ENCODE peak calls at places on chromosomes 16 and 17, in six cellular contexts. E, C, A, M, N and W are unnamed samples.

GRCh38 chr17:49260011-49260921 is 29.7 kb upstream of the PHOSPHO1 start:
- DNase-seq in E (peak; percentile 45), C (peak; percentile 33), A (peak; percentile 72), M (peak; percentile 92), N (peak; percentile 79), W (peak; percentile 11)

GRCh38 chr17:47239663-47240374 is 13.8 kb upstream of the ITGB3 start:
- DNase-seq in E (peak; percentile 80), C (peak; percentile 83), A (peak; percentile 98), M (peak; percentile 99), N (peak; percentile 100), W (peak; percentile 83)

GRCh38 chr16:88593064-88593463 is 22.9 kb downstream of the ZC3H18 start:
- DNase-seq in E (no peak), C (no peak), A (no peak), M (no peak), N (no peak), W (no peak)

GRCh38 chr17:58630883-58631522 is 60.8 kb downstream of the TEX14 start:
- DNase-seq in E (peak; percentile 53), C (no peak), A (no peak), M (no peak), N (no peak), W (no peak)

GRCh38 chr17:33964344-33964979 is 290.6 kb upstream of the CCL2 start:
- DNase-seq in E (no peak), C (no peak), A (no peak), M (no peak), N (no peak), W (no peak)

GRCh38 chr16:80198995-80199299 is 341.8 kb upstream of the DYNLRB2 start:
- DNase-seq in E (no peak), C (no peak), A (no peak), M (peak; percentile 63), N (no peak), W (no peak)

GRCh38 chr17:17021194-17021863 is 20.9 kb upstream of the MPRIP start:
- DNase-seq in E (no peak), C (no peak), A (peak; percentile 87), M (no peak), N (no peak), W (no peak)

GRCh38 chr16:2181952-2182351 is 14.5 kb downstream of the CASKIN1 start:
- DNase-seq in E (no peak), C (no peak), A (no peak), M (no peak), N (no peak), W (no peak)

GRCh38 chr17:51653902-51654301 is 393.6 kb downstream of the UTP18 start:
- DNase-seq in E (no peak), C (no peak), A (peak; percentile 43), M (no peak), N (peak; percentile 45), W (no peak)

GRCh38 chr16:88975511-88976061 is 1.4 kb downstream of the CBFA2T3 start:
- DNase-seq in E (no peak), C (no peak), A (no peak), M (no peak), N (no peak), W (no peak)

GRCh38 chr16:74999208-74999682 is 421 bp downstream of the ZNRF1 start:
- DNase-seq in E (no peak), C (no peak), A (peak; percentile 17), M (no peak), N (no peak), W (no peak)

GRCh38 chr16:81612351-81613170 is 166.5 kb upstream of the PLCG2 start:
- DNase-seq in E (peak; percentile 67), C (no peak), A (no peak), M (no peak), N (no peak), W (no peak)

GRCh38 chr16:21088646-21089538 is 61.8 kb downstream of the DNAH3 start:
- DNase-seq in E (no peak), C (no peak), A (no peak), M (peak; percentile 49), N (peak; percentile 52), W (no peak)

GRCh38 chr16:17258848-17259713 is 211.7 kb downstream of the XYLT1 start:
- DNase-seq in E (no peak), C (no peak), A (no peak), M (peak; percentile 15), N (no peak), W (no peak)

GRCh38 chr16:78147846-78148535 is 48.5 kb downstream of the WWOX start:
- DNase-seq in E (no peak), C (no peak), A (peak; percentile 54), M (no peak), N (no peak), W (no peak)

GRCh38 chr16:46632778-46633733 is 11.9 kb upstream of the SHCBP1 start:
- DNase-seq in E (no peak), C (no peak), A (peak; percentile 73), M (no peak), N (no peak), W (no peak)

GRCh38 chr16:3601614-3602319 is 9.6 kb downstream of the SLX4 start:
- DNase-seq in E (no peak), C (no peak), A (no peak), M (no peak), N (no peak), W (no peak)
- H3K4me3 ChIP-seq in E (no peak overlapping the region), C (no peak overlapping the region), A (no peak overlapping the region), M (no peak overlapping the region), N (no peak overlapping the region), W (no peak overlapping the region)

DNA sequence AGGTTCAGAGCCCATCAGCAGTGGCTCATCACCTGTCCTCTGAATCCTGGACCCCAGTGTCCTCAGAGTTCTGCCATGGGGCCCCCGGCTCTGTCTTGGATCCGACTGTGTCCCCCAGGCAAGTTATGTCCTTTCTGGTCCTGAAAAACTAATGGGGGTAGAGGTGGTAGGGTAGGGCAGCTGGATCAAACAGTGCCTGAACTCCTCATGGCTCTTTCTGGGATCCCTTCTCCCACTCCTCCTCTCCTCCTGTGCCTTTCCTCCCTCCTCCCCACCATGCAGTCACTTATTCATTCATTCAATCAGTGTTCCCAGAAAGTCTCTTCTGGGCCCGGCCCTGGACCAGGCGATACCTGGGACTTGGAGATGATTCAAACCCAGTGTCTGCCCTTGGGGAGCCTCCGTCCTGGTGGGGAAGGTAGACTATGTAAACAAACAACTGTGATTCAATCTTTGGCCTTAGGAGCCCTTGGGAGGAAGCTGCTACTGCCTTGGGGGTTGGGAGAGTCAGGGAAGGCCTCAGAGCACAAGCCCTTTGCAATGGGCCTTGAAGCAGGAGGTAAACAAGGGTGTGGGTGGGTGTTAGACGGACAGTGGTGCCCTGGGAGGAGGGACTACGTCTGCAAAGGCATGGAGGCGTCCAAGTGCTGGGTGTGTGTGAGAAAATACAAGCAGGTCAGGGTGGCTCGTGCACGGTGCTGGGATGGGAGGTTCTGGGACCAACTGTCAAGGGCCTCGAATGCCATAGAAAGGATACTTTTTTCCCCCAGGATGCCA is 6.4 kb upstream of the FAM83G start:
- DNase-seq in E (no peak), C (no peak), A (no peak), M (peak; percentile 14), N (peak; percentile 37), W (no peak)
- H3K4me3 ChIP-seq in E (no peak overlapping the region), C (no peak overlapping the region), A (no peak overlapping the region), M (no peak overlapping the region), N (no peak overlapping the region), W (no peak overlapping the region)

DNA sequence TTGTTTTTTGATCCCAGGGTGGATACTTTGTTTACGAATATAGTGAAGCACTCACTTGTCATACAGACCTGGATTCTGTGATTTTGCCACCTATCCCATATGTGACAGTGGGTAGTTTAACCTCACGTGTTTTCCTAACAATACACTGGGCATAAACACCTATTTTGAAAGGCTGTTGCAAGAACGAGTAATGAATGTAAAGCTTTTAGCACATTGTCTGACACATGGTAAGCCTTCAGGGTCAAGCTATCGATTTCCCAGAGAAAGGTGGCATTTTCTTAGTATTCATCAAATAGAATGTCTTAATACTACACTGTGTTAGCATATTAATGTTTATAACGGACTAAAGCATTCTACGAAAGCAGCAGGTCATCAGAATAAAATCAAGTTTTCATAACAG is 1.9 kb downstream of the CHTF8 start:
- DNase-seq in E (no peak), C (no peak), A (no peak), M (no peak), N (no peak), W (no peak)
- H3K4me3 ChIP-seq in E (no peak overlapping the region), C (peak overlapping the region; percentile 91), A (no peak overlapping the region), M (no peak overlapping the region), N (peak overlapping the region; percentile 84), W (peak overlapping the region; percentile 11)

GRCh38 chr17:69239611-69240010 is 11.0 kb upstream of the ABCA10 start:
- DNase-seq in E (no peak), C (no peak), A (no peak), M (no peak), N (no peak), W (no peak)
- H3K4me3 ChIP-seq in E (no peak overlapping the region), C (no peak overlapping the region), A (no peak overlapping the region), M (no peak overlapping the region), N (no peak overlapping the region), W (no peak overlapping the region)

DNA sequence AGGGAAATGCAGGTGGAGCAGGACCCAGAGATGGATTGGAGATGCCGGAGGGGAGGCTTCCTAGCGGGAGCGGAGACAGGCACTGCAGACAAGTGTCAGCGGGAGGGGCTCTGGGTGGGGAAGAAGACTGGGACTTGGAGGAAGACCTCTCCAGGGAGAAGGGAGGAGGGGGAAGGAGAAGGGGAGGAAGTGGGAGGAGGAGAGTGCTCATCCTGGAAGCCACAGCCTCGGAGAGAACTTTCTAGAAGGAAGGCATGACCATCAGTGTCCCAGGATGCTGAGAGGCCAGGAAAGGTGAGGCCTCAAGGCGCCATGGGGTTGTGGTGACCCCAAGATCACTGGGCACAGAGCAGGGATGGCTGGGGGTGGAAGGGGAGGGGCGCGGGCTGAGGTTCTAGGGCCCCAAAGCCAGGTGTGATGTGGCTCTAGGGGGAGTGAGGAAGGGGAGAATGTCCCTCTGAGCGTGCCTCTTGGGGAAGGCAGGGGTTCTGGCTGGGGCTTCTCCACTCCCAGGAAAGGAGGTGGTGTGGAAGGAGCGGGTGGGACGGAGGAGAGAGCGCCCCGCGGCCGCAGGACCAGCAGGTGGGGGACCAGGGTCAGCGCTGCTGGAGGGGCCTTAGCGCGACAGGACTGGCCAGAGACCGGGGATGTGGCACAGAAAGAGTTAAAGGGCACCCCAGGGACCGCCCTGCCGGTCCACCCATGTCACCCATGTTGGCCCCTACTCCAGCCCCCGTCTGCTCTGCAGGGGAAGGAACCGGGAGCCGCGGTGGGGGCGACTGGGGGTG is 900 bp upstream of the GCGR start:
- DNase-seq in E (no peak), C (no peak), A (no peak), M (no peak), N (no peak), W (no peak)
- H3K4me3 ChIP-seq in E (no peak overlapping the region), C (no peak overlapping the region), A (no peak overlapping the region), M (no peak overlapping the region), N (no peak overlapping the region), W (no peak overlapping the region)

GRCh38 chr16:68356249-68356918 is 45.6 kb downstream of the PRMT7 start:
- DNase-seq in E (no peak), C (no peak), A (peak; percentile 84), M (no peak), N (no peak), W (no peak)

GRCh38 chr16:68355447-68356248 is 44.8 kb downstream of the PRMT7 start:
- DNase-seq in E (no peak), C (no peak), A (peak; percentile 27), M (no peak), N (no peak), W (no peak)

GRCh38 chr16:68357923-68358322 is 47.1 kb downstream of the PRMT7 start:
- DNase-seq in E (no peak), C (no peak), A (no peak), M (no peak), N (no peak), W (no peak)

GRCh38 chr16:68357521-68357922 is 46.7 kb downstream of the PRMT7 start:
- DNase-seq in E (no peak), C (no peak), A (no peak), M (no peak), N (no peak), W (no peak)

GRCh38 chr16:68356919-68357286 is 46.1 kb downstream of the PRMT7 start:
- DNase-seq in E (no peak), C (no peak), A (no peak), M (no peak), N (no peak), W (no peak)
- H3K4me3 ChIP-seq in E (no peak overlapping the region), C (no peak overlapping the region), A (no peak overlapping the region), M (no peak overlapping the region), N (no peak overlapping the region), W (no peak overlapping the region)